ENCODE peak calls at places on chromosomes 3 and 15, in six cellular contexts. P, L, D, I, V and M are unnamed samples.

GRCh38 chr3:187286467-187287059 is 5.0 kb downstream of the MASP1 start:
- DNase-seq in P (no peak), L (no peak), D (no peak), I (no peak), V (no peak), M (no peak)

GRCh38 chr3:147797095-147797494 is 387.9 kb downstream of the ZIC1 start:
- DNase-seq in P (no peak), L (no peak), D (no peak), I (no peak), V (no peak), M (no peak)

GRCh38 chr3:69200384-69201068 is 78.1 kb upstream of the LMOD3 start:
- DNase-seq in P (peak; percentile 73), L (no peak), D (peak; percentile 73), I (no peak), V (no peak), M (no peak)

GRCh38 chr15:87741350-87741749 is 515.2 kb downstream of the NTRK3 start:
- DNase-seq in P (no peak), L (no peak), D (no peak), I (no peak), V (no peak), M (no peak)

GRCh38 chr3:119627461-119627860 is 29.8 kb downstream of the PLA1A start:
- DNase-seq in P (no peak), L (no peak), D (peak; percentile 28), I (no peak), V (no peak), M (no peak)

GRCh38 chr15:73928971-73929627 is 2.8 kb downstream of the LOXL1 start:
- DNase-seq in P (no peak), L (no peak), D (no peak), I (peak; percentile 19), V (no peak), M (no peak)

GRCh38 chr15:68743256-68743655 is 77.4 kb downstream of the ANP32A start:
- DNase-seq in P (no peak), L (no peak), D (no peak), I (no peak), V (no peak), M (no peak)

GRCh38 chr15:78477295-78477694 is 30.1 kb upstream of the HYKK start:
- DNase-seq in P (no peak), L (no peak), D (no peak), I (no peak), V (no peak), M (no peak)

GRCh38 chr3:101414121-101414520 is 93.7 kb upstream of the IMPG2 start:
- DNase-seq in P (no peak), L (no peak), D (no peak), I (no peak), V (no peak), M (no peak)

GRCh38 chr3:120177907-120178306 is 83.7 kb upstream of the GSK3B start:
- DNase-seq in P (no peak), L (no peak), D (no peak), I (no peak), V (no peak), M (peak; percentile 70)

GRCh38 chr15:52178765-52179164 is 12.4 kb downstream of the GNB5 start:
- DNase-seq in P (no peak), L (peak; percentile 33), D (peak; percentile 16), I (no peak), V (peak; percentile 45), M (peak; percentile 64)

GRCh38 chr3:144480520-144480919 is 508.9 kb downstream of the DIPK2A start:
- DNase-seq in P (no peak), L (no peak), D (no peak), I (no peak), V (no peak), M (no peak)

GRCh38 chr15:43230640-43231115 is 9.9 kb upstream of the EPB42 start:
- DNase-seq in P (no peak), L (no peak), D (no peak), I (peak; percentile 72), V (no peak), M (no peak)

GRCh38 chr3:115217678-115218451 is 70.8 kb upstream of the ZBTB20 start:
- DNase-seq in P (no peak), L (peak; percentile 35), D (peak; percentile 52), I (no peak), V (no peak), M (no peak)

GRCh38 chr15:50519740-50520425 is 26.6 kb downstream of the USP50 start:
- DNase-seq in P (no peak), L (no peak), D (no peak), I (no peak), V (no peak), M (no peak)

GRCh38 chr3:50292924-50293801 is 934 bp upstream of the IFRD2 start:
- DNase-seq in P (no peak), L (no peak), D (no peak), I (no peak), V (no peak), M (no peak)

GRCh38 chr3:5138214-5138981 is 16.3 kb downstream of the ARL8B start:
- DNase-seq in P (no peak), L (no peak), D (no peak), I (no peak), V (no peak), M (no peak)

GRCh38 chr15:60301024-60301423 is 96.8 kb downstream of the ANXA2 start:
- DNase-seq in P (no peak), L (no peak), D (no peak), I (peak; percentile 15), V (no peak), M (peak; percentile 34)

GRCh38 chr3:43176666-43177065 is 70.8 kb upstream of the POMGNT2 start:
- DNase-seq in P (no peak), L (peak; percentile 30), D (no peak), I (no peak), V (no peak), M (no peak)

GRCh38 chr3:119579366-119580147 is at the start of gene ADPRH:
- DNase-seq in P (peak; percentile 84), L (peak; percentile 77), D (peak; percentile 86), I (peak; percentile 70), V (peak; percentile 88), M (peak; percentile 93)

GRCh38 chr3:43330981-43331380 is 44.6 kb downstream of the SNRK start:
- DNase-seq in P (no peak), L (no peak), D (no peak), I (no peak), V (no peak), M (no peak)

GRCh38 chr3:10319251-10319650 is 1.7 kb downstream of the SEC13 start:
- DNase-seq in P (no peak), L (no peak), D (peak; percentile 25), I (no peak), V (no peak), M (no peak)

DNA sequence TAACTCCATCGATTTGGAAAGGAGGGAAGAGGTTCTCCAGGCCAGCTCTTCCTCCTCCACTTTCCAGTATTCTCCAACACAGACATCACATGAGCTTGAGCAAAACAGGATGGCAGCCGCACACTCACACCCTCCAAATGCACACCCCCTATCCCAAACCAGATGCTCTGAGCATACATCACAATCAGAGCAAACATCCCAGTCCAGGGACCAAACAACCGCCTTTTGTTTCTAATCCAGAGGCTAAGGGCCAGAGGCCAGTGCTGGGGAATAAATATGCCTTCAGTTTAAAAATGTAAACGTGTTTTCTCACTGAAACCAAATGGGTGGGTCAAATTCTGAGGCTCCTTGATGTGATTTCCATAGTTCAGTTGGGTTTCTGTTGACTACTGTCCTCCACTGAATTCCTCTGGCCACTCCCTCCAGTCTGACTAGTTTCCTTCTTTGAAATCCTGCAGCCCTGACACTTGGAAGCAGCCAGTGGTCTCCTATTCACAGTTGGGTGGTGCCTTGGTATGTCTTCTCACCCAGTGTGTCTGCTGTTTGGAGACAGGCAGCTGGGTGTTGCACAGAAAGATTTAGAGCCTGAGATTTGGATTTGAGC is 19.2 kb upstream of the MFGE8 start:
- DNase-seq in P (no peak), L (no peak), D (no peak), I (no peak), V (peak; percentile 26), M (no peak)
- TF ChIP-seq EP300 in P (no peak), L (no peak), D (no peak), I (no peak), V (no peak), M (no peak)

GRCh38 chr3:15267502-15267901 is 61.5 kb downstream of the CAPN7 start:
- DNase-seq in P (no peak), L (no peak), D (no peak), I (no peak), V (no peak), M (peak; percentile 7)
- TF ChIP-seq POLR2AphosphoS5 in P (no peak), L (no peak), D (no peak), I (no peak), V (no peak), M (no peak)

GRCh38 chr3:106326941-106327765 is 458.3 kb upstream of the CBLB start:
- DNase-seq in P (no peak), L (no peak), D (no peak), I (no peak), V (no peak), M (no peak)
- TF ChIP-seq EP300 in P (no peak), L (no peak), D (no peak), I (no peak), V (no peak), M (no peak)

DNA sequence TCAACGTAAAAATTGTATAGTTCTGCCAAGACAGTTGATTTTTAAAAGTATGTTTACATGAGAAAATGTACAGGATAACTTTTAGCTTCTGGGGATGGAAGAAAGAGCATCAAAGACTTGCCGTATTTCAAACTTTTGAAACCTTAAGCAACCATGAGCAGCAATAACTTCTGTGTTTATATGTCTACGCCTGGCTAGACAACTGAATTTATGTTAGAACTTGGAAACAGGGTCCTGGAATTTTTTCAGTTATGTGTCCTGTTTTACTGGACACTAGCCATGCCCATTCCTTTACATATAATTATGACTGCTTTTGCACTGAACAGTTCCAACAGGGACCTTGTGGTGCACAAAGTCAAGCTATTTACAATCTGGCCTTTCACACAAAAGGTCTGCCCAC is 37.2 kb downstream of the TJP1 start:
- DNase-seq in P (no peak), L (no peak), D (no peak), I (no peak), V (no peak), M (no peak)
- TF ChIP-seq POLR2AphosphoS5 in P (no peak), L (no peak), D (no peak), I (no peak), V (no peak), M (no peak)

DNA sequence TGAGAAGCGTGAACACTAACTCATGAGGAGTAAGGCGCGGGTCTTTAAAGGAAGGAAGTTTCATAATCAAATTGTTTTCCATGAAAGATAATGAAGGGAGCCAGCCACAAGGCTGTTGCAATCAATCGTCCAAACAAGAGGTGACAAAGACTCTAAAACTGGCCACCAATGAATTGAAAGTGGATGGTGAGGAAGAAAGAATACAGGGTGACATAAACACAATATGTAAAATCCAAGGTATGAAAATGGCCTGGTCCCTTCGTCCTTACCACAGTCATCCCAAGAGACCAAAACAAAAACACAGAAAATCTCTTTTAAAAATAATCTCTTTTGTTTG is 12.0 kb downstream of the CD86 start:
- DNase-seq in P (no peak), L (no peak), D (no peak), I (no peak), V (no peak), M (no peak)
- TF ChIP-seq EP300 in P (no peak), L (no peak), D (no peak), I (no peak), V (no peak), M (no peak)

DNA sequence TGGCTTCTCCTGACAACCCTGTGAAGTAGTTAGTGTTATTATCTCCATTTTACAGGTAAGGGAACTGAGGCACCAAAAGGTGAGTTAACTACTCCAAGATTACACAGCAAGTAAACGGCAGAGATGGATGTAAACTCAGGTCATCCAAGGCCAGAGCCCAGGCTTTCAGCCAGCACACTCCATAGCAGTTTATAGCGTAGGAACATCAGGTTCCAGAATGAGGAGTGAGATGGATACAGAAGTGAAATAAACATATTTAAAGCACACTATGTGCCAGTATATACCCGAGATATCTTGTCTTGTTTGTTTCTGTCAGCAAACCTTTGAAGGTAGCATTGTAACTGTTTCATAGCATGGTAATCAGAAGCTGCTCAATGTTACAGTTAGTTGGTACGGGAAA is 279.0 kb downstream of the OXSM start:
- DNase-seq in P (no peak), L (no peak), D (peak; percentile 14), I (no peak), V (no peak), M (no peak)
- TF ChIP-seq POLR2AphosphoS5 in P (peak; percentile 41), L (no peak), D (no peak), I (no peak), V (no peak), M (peak; percentile 67)